ENCODE peak calls at places on chromosomes 2 and 18, in four cellular contexts. One of them, this sample, is unnamed.

GRCh38 chr2:82986899-82987298 is 1472.2 kb downstream of the SUCLG1 start:
- DNase-seq in tibial artery: no peak
- DNase-seq in MM.1S: no peak
- DNase-seq in AG09309: no peak
- DNase-seq in this sample: no peak

GRCh38 chr2:86078801-86079545 is 26.7 kb downstream of the POLR1A start:
- DNase-seq in AG09309: no peak
- DNase-seq in MM.1S: peak
- DNase-seq in tibial artery: no peak
- DNase-seq in this sample: peak

GRCh38 chr2:149729575-149729974 is 142.0 kb upstream of the MMADHC start:
- DNase-seq in MM.1S: no peak
- DNase-seq in tibial artery: no peak
- DNase-seq in AG09309: no peak
- DNase-seq in this sample: no peak

GRCh38 chr2:80643598-80643997 is 339.0 kb upstream of the LRRTM1 start:
- DNase-seq in AG09309: no peak
- DNase-seq in tibial artery: no peak
- DNase-seq in MM.1S: no peak
- DNase-seq in this sample: no peak

GRCh38 chr18:63213331-63213900 is 106.2 kb downstream of the BCL2 start:
- DNase-seq in MM.1S: no peak
- DNase-seq in tibial artery: no peak
- DNase-seq in AG09309: no peak
- DNase-seq in this sample: no peak

GRCh38 chr2:135817946-135818345 is 19.0 kb downstream of the LCT start:
- DNase-seq in MM.1S: no peak
- DNase-seq in tibial artery: no peak
- DNase-seq in AG09309: no peak
- DNase-seq in this sample: no peak

GRCh38 chr2:149122521-149122920 is 84.0 kb downstream of the LYPD6B start:
- DNase-seq in MM.1S: no peak
- DNase-seq in tibial artery: no peak
- DNase-seq in AG09309: no peak
- DNase-seq in this sample: no peak

GRCh38 chr2:54895735-54896134 is 154.5 kb downstream of the RTN4 start:
- DNase-seq in tibial artery: no peak
- DNase-seq in AG09309: peak
- DNase-seq in MM.1S: no peak
- DNase-seq in this sample: no peak

GRCh38 chr2:62550466-62550865 is 44.5 kb upstream of the TMEM17 start:
- DNase-seq in MM.1S: no peak
- DNase-seq in AG09309: no peak
- DNase-seq in tibial artery: no peak
- DNase-seq in this sample: no peak

GRCh38 chr18:27808678-27809077 is 368.3 kb downstream of the CDH2 start:
- DNase-seq in tibial artery: no peak
- DNase-seq in MM.1S: no peak
- DNase-seq in AG09309: no peak
- DNase-seq in this sample: no peak

GRCh38 chr18:59143441-59143840 is 3.8 kb downstream of the SEC11C start:
- DNase-seq in AG09309: no peak
- DNase-seq in tibial artery: no peak
- DNase-seq in MM.1S: peak
- DNase-seq in this sample: peak

GRCh38 chr2:167342769-167343168 is 454.5 kb downstream of the XIRP2 start:
- DNase-seq in MM.1S: no peak
- DNase-seq in AG09309: no peak
- DNase-seq in tibial artery: no peak
- DNase-seq in this sample: no peak

GRCh38 chr2:47226124-47227040 is 71.3 kb upstream of the STPG4 start:
- DNase-seq in tibial artery: peak
- DNase-seq in MM.1S: no peak
- DNase-seq in AG09309: no peak
- DNase-seq in this sample: peak

GRCh38 chr2:147763861-147764260 is 81.0 kb upstream of the ACVR2A start:
- DNase-seq in MM.1S: no peak
- DNase-seq in AG09309: no peak
- DNase-seq in tibial artery: no peak
- DNase-seq in this sample: no peak

GRCh38 chr18:9722691-9723090 is 14.6 kb downstream of the RAB31 start:
- DNase-seq in AG09309: no peak
- DNase-seq in tibial artery: no peak
- DNase-seq in MM.1S: no peak
- DNase-seq in this sample: peak

GRCh38 chr2:5520352-5520996 is 171.7 kb upstream of the SOX11 start:
- DNase-seq in AG09309: no peak
- DNase-seq in tibial artery: no peak
- DNase-seq in MM.1S: no peak
- DNase-seq in this sample: no peak

GRCh38 chr2:27680571-27680970 is 16.9 kb downstream of the SLC4A1AP start:
- DNase-seq in MM.1S: no peak
- DNase-seq in tibial artery: no peak
- DNase-seq in AG09309: no peak
- DNase-seq in this sample: no peak

GRCh38 chr18:80023173-80023572 is 11.1 kb upstream of the RBFA start:
- DNase-seq in AG09309: no peak
- DNase-seq in tibial artery: no peak
- DNase-seq in MM.1S: no peak
- DNase-seq in this sample: no peak
- TF ChIP-seq CTCF in AG09309: peak
- TF ChIP-seq CTCF in tibial artery: no peak
- TF ChIP-seq CTCF in MM.1S: peak
- TF ChIP-seq CTCF in this sample: peak

GRCh38 chr2:89851583-89851905 is 1160.1 kb downstream of the RPIA start:
- DNase-seq in tibial artery: no peak
- DNase-seq in MM.1S: no peak
- DNase-seq in AG09309: no peak
- DNase-seq in this sample: no peak
- H3K4me3 ChIP-seq in tibial artery: no peak
- H3K4me3 ChIP-seq in MM.1S: no peak
- H3K4me3 ChIP-seq in AG09309: no peak
- H3K4me3 ChIP-seq in this sample: no peak

DNA sequence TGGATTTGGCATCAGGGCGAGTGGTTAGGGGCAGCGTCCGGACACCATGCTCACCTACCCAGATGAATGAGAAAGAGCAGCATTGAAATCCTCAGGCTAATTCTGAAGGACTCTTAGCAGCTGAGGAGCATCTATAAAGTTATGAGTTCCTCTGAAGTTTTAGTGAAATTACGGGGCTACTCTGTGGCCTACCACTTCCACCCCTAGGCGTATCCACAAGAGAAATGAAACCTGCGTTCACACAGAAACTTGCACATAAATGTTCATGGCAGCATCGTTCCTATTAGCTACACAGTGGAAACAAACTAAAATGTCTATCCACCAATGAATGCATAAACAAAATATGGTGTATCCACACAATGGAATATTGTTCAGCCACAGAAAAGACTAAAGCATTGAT is 98.0 kb downstream of the GBX2 start:
- DNase-seq in MM.1S: no peak
- DNase-seq in AG09309: no peak
- DNase-seq in tibial artery: no peak
- DNase-seq in this sample: no peak
- TF ChIP-seq CTCF in MM.1S: no peak
- TF ChIP-seq CTCF in AG09309: no peak
- TF ChIP-seq CTCF in tibial artery: no peak
- TF ChIP-seq CTCF in this sample: no peak

GRCh38 chr2:168461178-168461941 is 5.3 kb downstream of the CERS6 start:
- DNase-seq in tibial artery: no peak
- DNase-seq in AG09309: no peak
- DNase-seq in MM.1S: no peak
- DNase-seq in this sample: no peak

GRCh38 chr2:168456526-168457176 is 579 bp downstream of the CERS6 start:
- DNase-seq in AG09309: no peak
- DNase-seq in tibial artery: peak
- DNase-seq in MM.1S: peak
- DNase-seq in this sample: peak

GRCh38 chr2:168460561-168460960 is 4.5 kb downstream of the CERS6 start:
- DNase-seq in MM.1S: no peak
- DNase-seq in AG09309: no peak
- DNase-seq in tibial artery: no peak
- DNase-seq in this sample: no peak

GRCh38 chr2:168457177-168457905 is 1.3 kb downstream of the CERS6 start:
- DNase-seq in MM.1S: peak
- DNase-seq in AG09309: no peak
- DNase-seq in tibial artery: no peak
- DNase-seq in this sample: peak

DNA sequence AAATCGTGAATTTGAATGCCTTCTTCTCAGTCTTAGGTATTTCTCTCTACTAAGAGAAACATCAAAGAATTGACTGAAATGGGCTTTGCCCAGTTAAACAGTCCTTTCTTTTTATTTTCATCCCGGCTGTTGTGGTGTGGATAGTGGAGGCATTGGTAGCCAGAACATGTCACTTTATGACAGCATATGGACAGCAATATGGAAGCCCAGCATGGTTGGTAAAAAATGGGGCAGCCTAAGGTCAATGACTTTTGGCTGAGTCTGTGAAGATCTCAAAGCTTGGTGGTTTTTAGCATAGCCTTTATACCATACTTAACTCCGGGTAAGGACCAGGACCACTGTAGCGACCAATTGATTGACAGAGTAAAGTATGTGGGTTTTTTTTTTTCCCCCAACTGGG is 3.2 kb downstream of the CERS6 start:
- DNase-seq in tibial artery: no peak
- DNase-seq in AG09309: no peak
- DNase-seq in MM.1S: no peak
- DNase-seq in this sample: no peak
- H3K4me3 ChIP-seq in tibial artery: no peak
- H3K4me3 ChIP-seq in AG09309: no peak
- H3K4me3 ChIP-seq in MM.1S: no peak
- H3K4me3 ChIP-seq in this sample: peak